ENCODE peak calls at places on chromosomes 12 and 14, in seven cellular contexts. Z, U, W, E, V, H and I are unnamed samples.

GRCh38 chr12:110667671-110668070 is 21.2 kb downstream of the HVCN1 start:
- DNase-seq in W (no peak), U (no peak), E (no peak), H (no peak), Z (no peak), V (no peak), I (no peak)

GRCh38 chr12:120367924-120368788 is 808 bp downstream of the MSI1 start:
- DNase-seq in H (no peak), Z (no peak), V (no peak), U (no peak), E (no peak), W (no peak), I (no peak)

GRCh38 chr12:70456953-70457352 is 90.9 kb downstream of the KCNMB4 start:
- DNase-seq in Z (no peak), V (no peak), E (no peak), W (no peak), U (no peak), H (no peak), I (no peak)

GRCh38 chr12:90690120-90690519 is 264.9 kb downstream of the CCER1 start:
- DNase-seq in E (no peak), V (no peak), H (no peak), Z (no peak), U (no peak), W (no peak), I (no peak)

GRCh38 chr12:105235747-105236476 is at the start of gene APPL2:
- DNase-seq in H (peak; percentile 90), U (peak; percentile 64), W (peak; percentile 76), Z (peak; percentile 81), V (peak; percentile 54), E (peak; percentile 73), I (peak; percentile 67)

GRCh38 chr14:55731881-55732498 is 152.0 kb downstream of the KTN1 start:
- DNase-seq in V (no peak), U (peak; percentile 30), W (peak; percentile 22), H (peak; percentile 75), Z (peak; percentile 42), E (peak; percentile 33), I (no peak)

GRCh38 chr14:103716091-103716801 is 636 bp downstream of the ZFYVE21 start:
- DNase-seq in H (peak; percentile 59), W (peak; percentile 37), U (no peak), V (no peak), E (no peak), Z (no peak), I (no peak)

GRCh38 chr14:55446833-55447232 is 6.4 kb upstream of the TBPL2 start:
- DNase-seq in E (no peak), V (no peak), U (no peak), H (no peak), W (no peak), Z (no peak), I (peak; percentile 94)

GRCh38 chr12:77746108-77746507 is 84.6 kb upstream of the NAV3 start:
- DNase-seq in E (no peak), V (no peak), W (no peak), H (no peak), U (no peak), Z (no peak), I (peak; percentile 10)